ENCODE peak calls at places on chromosome 21, in eight cellular contexts. E, Z, V, R, O, M, P and I are unnamed samples.

GRCh38 chr21:44911384-44912157 is 9.1 kb downstream of the ITGB2 start:
- DNase-seq in E (peak; percentile 24), Z (no peak), V (peak; percentile 35), R (no peak), O (no peak), M (no peak), P (no peak), I (peak; percentile 65)

GRCh38 chr21:41747943-41748738 is 18.7 kb downstream of the RIPK4 start:
- DNase-seq in E (no peak), Z (no peak), V (no peak), R (no peak), O (no peak), M (no peak), P (no peak), I (no peak)

GRCh38 chr21:33384851-33385331 is 18.3 kb upstream of the IFNGR2 start:
- DNase-seq in E (no peak), Z (no peak), V (peak; percentile 69), R (peak; percentile 64), O (no peak), M (no peak), P (no peak), I (no peak)

GRCh38 chr21:36694593-36695282 is 4.2 kb upstream of the SIM2 start:
- DNase-seq in E (no peak), Z (no peak), V (no peak), R (no peak), O (no peak), M (no peak), P (no peak), I (no peak)

GRCh38 chr21:22536511-22536910 is 1538.3 kb downstream of the NCAM2 start:
- DNase-seq in E (no peak), Z (peak; percentile 50), V (peak; percentile 37), R (peak; percentile 67), O (peak; percentile 49), M (no peak), P (no peak), I (no peak)

GRCh38 chr21:38639782-38640750 is 141.8 kb upstream of the ERG start:
- DNase-seq in E (no peak), Z (peak; percentile 50), V (no peak), R (no peak), O (no peak), M (no peak), P (no peak), I (no peak)

GRCh38 chr21:27154451-27155129 is 187.7 kb upstream of the ADAMTS5 start:
- DNase-seq in E (no peak), Z (no peak), V (no peak), R (no peak), O (no peak), M (no peak), P (no peak), I (no peak)

GRCh38 chr21:42796327-42797062 is 82.8 kb downstream of the WDR4 start:
- DNase-seq in E (no peak), Z (no peak), V (no peak), R (no peak), O (no peak), M (no peak), P (no peak), I (no peak)

GRCh38 chr21:32844653-32845443 is 73.3 kb upstream of the PAXBP1 start:
- DNase-seq in E (no peak), Z (no peak), V (peak; percentile 68), R (peak; percentile 48), O (peak; percentile 45), M (no peak), P (no peak), I (no peak)

GRCh38 chr21:35045539-35046222 is 3.4 kb downstream of the RUNX1 start:
- DNase-seq in E (no peak), Z (peak; percentile 17), V (no peak), R (no peak), O (no peak), M (no peak), P (no peak), I (no peak)

GRCh38 chr21:31283025-31283424 is 61.0 kb downstream of the TIAM1 start:
- DNase-seq in E (no peak), Z (no peak), V (peak; percentile 27), R (no peak), O (no peak), M (no peak), P (no peak), I (no peak)

GRCh38 chr21:38679531-38679930 is 126.2 kb upstream of the ETS2 start:
- DNase-seq in E (peak; percentile 59), Z (no peak), V (peak; percentile 94), R (peak; percentile 45), O (peak; percentile 72), M (no peak), P (peak; percentile 59), I (no peak)

GRCh38 chr21:16037386-16037785 is 307.6 kb downstream of the USP25 start:
- DNase-seq in E (no peak), Z (peak; percentile 65), V (no peak), R (no peak), O (peak; percentile 24), M (no peak), P (no peak), I (no peak)

GRCh38 chr21:41772351-41773080 is 5.7 kb upstream of the RIPK4 start:
- DNase-seq in E (no peak), Z (no peak), V (no peak), R (no peak), O (no peak), M (no peak), P (no peak), I (no peak)

GRCh38 chr21:15841856-15842564 is 112.2 kb downstream of the USP25 start:
- DNase-seq in E (peak; percentile 30), Z (no peak), V (peak; percentile 62), R (peak; percentile 72), O (peak; percentile 80), M (no peak), P (peak; percentile 90), I (no peak)

GRCh38 chr21:44779417-44780139 is 22.0 kb downstream of the UBE2G2 start:
- DNase-seq in E (no peak), Z (no peak), V (no peak), R (no peak), O (no peak), M (no peak), P (no peak), I (no peak)

GRCh38 chr21:36852293-36852692 is 114.2 kb downstream of the HLCS start:
- DNase-seq in E (no peak), Z (no peak), V (no peak), R (no peak), O (no peak), M (no peak), P (no peak), I (no peak)

GRCh38 chr21:33025471-33026298 is at the start of gene OLIG2:
- DNase-seq in E (no peak), Z (no peak), V (peak; percentile 85), R (no peak), O (no peak), M (no peak), P (no peak), I (peak; percentile 98)

GRCh38 chr21:27480841-27481261 is 514.0 kb upstream of the ADAMTS5 start:
- DNase-seq in E (no peak), Z (no peak), V (peak; percentile 8), R (no peak), O (peak; percentile 48), M (no peak), P (peak; percentile 40), I (no peak)

GRCh38 chr21:41932191-41932575 is 21.6 kb downstream of the C2CD2 start:
- DNase-seq in E (peak; percentile 64), Z (peak; percentile 17), V (peak; percentile 95), R (peak; percentile 68), O (peak; percentile 89), M (no peak), P (peak; percentile 61), I (no peak)

GRCh38 chr21:32929633-32930038 is 96.1 kb upstream of the OLIG2 start:
- DNase-seq in E (no peak), Z (no peak), V (no peak), R (no peak), O (no peak), M (no peak), P (no peak), I (no peak)